ENCODE peak calls at places on chromosome 2, in ten cellular contexts. N is PC-3, I is endodermal cell, G is astrocyte, Y is HCT116, C is keratinocyte, W is neuronal stem cell, O is mesendoderm, A is colonic mucosa, S is GM23248. U is an unnamed sample.

GRCh38 chr2:129734343-129735034 is 245.0 kb upstream of the RAB6C start:
- DNase-seq in N (no peak), O (no peak), G (no peak), W (no peak), I (peak), A (no peak), S (no peak), C (no peak), Y (no peak), U (no peak)

GRCh38 chr2:141490886-141491285 is 639.9 kb downstream of the LRP1B start:
- DNase-seq in G (no peak), I (no peak), Y (no peak), W (no peak), A (no peak), N (peak), C (no peak), S (no peak), O (no peak), U (no peak)

GRCh38 chr2:200156140-200156858 is 150.2 kb upstream of the SPATS2L start:
- DNase-seq in W (no peak), I (no peak), C (no peak), G (peak), Y (no peak), O (peak), A (no peak), N (peak), S (peak), U (no peak)

GRCh38 chr2:215918901-215919585 is 94.3 kb downstream of the MREG start:
- DNase-seq in S (peak), A (no peak), W (no peak), Y (no peak), G (no peak), O (no peak), I (no peak), N (peak), C (no peak), U (no peak)

GRCh38 chr2:223882715-223883114 is 45.3 kb upstream of the AP1S3 start:
- DNase-seq in O (no peak), A (no peak), C (no peak), I (no peak), S (no peak), Y (no peak), W (no peak), G (no peak), N (no peak), U (no peak)

GRCh38 chr2:6011871-6012380 is 319.7 kb downstream of the SOX11 start:
- DNase-seq in Y (no peak), I (no peak), A (no peak), N (no peak), C (no peak), O (peak), W (peak), G (no peak), S (no peak), U (no peak)

GRCh38 chr2:230850358-230850658 is 14.4 kb upstream of the ITM2C start:
- DNase-seq in S (no peak), A (no peak), Y (no peak), W (no peak), N (no peak), O (no peak), G (no peak), C (no peak), I (no peak), U (no peak)

GRCh38 chr2:53793821-53794220 is 7.0 kb downstream of the ERLEC1 start:
- DNase-seq in C (no peak), A (no peak), N (no peak), S (no peak), O (no peak), I (no peak), G (no peak), Y (no peak), W (no peak), U (no peak)

GRCh38 chr2:240655931-240656886 is 26.5 kb downstream of the AQP12B start:
- DNase-seq in W (no peak), O (no peak), C (no peak), Y (no peak), G (peak), I (peak), A (no peak), S (peak), N (peak), U (peak)

GRCh38 chr2:148524519-148524919 is 120.0 kb upstream of the EPC2 start:
- DNase-seq in W (no peak), G (no peak), C (no peak), N (no peak), I (no peak), O (no peak), S (no peak), A (no peak), Y (no peak), U (no peak)

GRCh38 chr2:96806468-96807126 is 9.5 kb upstream of the CNNM3 start:
- DNase-seq in A (no peak), W (no peak), N (no peak), O (no peak), C (no peak), Y (no peak), S (no peak), I (no peak), G (no peak), U (peak)

GRCh38 chr2:112579280-112579679 is 5.1 kb upstream of the CHCHD5 start:
- DNase-seq in G (peak), I (no peak), Y (no peak), S (peak), O (no peak), W (no peak), N (peak), A (no peak), C (peak), U (no peak)

GRCh38 chr2:217983276-217984233 is 19.2 kb downstream of the TNS1 start:
- DNase-seq in O (no peak), C (no peak), I (no peak), A (no peak), Y (no peak), S (no peak), W (no peak), N (no peak), G (no peak), U (no peak)

GRCh38 chr2:235634435-235635152 is 140.8 kb downstream of the AGAP1 start:
- DNase-seq in C (no peak), G (peak), A (no peak), N (no peak), W (no peak), O (no peak), I (no peak), Y (no peak), S (peak), U (no peak)

GRCh38 chr2:160928854-160929301 is 231.3 kb upstream of the TANK start:
- DNase-seq in S (peak), O (no peak), A (no peak), C (no peak), N (no peak), W (no peak), Y (no peak), I (no peak), G (peak), U (no peak)

GRCh38 chr2:7692657-7693161 is 775.5 kb downstream of the RNF144A start:
- DNase-seq in I (no peak), W (no peak), A (no peak), N (peak), S (peak), Y (no peak), C (peak), G (peak), O (no peak), U (no peak)

GRCh38 chr2:153479527-153479926 is 965 bp upstream of the RPRM start:
- DNase-seq in S (peak), W (no peak), C (no peak), I (no peak), Y (no peak), G (peak), A (no peak), N (peak), O (no peak), U (no peak)

GRCh38 chr2:39620067-39620466 is 45.6 kb upstream of the TMEM178A start:
- DNase-seq in I (no peak), S (peak), Y (no peak), A (peak), N (peak), G (peak), O (no peak), C (no peak), W (no peak), U (no peak)

GRCh38 chr2:43653506-43653905 is 16.4 kb downstream of the PLEKHH2 start:
- DNase-seq in G (no peak), W (no peak), O (no peak), Y (no peak), S (no peak), I (no peak), N (no peak), A (no peak), C (no peak), U (no peak)

DNA sequence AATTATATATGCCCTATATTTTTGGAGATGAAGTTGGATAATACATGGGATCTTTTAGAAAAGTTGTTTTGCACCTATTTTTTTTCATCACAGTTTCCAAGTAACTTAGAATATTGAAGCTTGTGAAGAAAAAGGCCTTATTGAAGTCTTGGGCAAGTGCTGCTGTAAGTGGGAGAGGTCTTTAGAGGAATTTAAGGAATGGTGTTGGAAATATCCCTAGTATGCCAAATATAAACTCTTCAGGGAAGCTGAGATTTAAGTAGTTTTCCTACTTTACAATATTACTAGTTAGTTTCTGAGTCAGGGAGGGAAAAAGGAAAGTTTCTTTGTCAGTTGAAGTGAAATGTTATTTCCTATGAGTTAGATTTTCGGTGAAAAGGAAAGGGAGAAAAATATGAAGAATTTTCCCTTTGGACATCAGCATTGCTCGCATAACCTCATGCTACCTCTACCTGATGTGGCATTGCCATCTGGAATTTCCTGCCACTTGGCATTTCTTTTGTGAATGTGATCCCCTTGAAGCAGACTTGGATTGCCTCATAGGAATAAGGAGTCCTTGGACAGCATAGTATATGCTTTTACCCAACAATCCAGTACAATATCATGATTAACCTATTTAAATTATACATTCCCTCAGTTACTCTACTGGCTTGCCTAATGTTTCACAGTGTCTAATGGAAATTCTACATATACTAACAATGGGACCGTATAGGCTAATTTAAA is 12.1 kb downstream of the PLEKHH2 start:
- DNase-seq in S (no peak), C (no peak), O (peak), I (no peak), A (no peak), N (no peak), Y (no peak), W (no peak), G (peak), U (no peak)
- H3K9ac ChIP-seq in S (no peak), C (no peak), O (no peak), I (no peak), A (no peak), N (no peak), Y (no peak), W (no peak), G (no peak), U (no peak)

DNA sequence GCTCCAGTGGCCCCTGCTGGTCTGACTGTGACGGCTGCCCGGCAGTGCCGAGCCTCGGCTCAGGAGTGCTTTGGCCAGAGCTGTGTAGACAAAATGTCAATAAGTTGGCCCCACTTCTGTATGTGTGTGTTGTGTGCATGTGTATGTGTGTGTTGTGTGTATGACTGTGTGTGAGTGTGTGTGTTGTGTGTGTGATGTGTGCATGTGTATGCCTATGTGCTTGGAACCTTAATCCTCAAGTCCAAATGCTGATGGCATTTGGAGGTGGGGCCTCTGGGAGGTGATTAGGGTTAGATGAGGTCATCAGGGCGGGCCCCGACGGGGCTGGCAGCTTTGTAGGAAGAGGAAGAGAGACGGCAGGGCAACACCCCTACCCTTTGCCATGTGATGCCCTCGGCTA is 269.0 kb downstream of the DCDC2C start:
- DNase-seq in N (no peak), Y (no peak), G (no peak), I (no peak), W (no peak), O (no peak), S (no peak), A (no peak), C (no peak), U (no peak)
- H3K9ac ChIP-seq in N (no peak), Y (no peak), G (no peak), I (no peak), W (no peak), O (no peak), S (no peak), A (no peak), C (no peak), U (no peak)

DNA sequence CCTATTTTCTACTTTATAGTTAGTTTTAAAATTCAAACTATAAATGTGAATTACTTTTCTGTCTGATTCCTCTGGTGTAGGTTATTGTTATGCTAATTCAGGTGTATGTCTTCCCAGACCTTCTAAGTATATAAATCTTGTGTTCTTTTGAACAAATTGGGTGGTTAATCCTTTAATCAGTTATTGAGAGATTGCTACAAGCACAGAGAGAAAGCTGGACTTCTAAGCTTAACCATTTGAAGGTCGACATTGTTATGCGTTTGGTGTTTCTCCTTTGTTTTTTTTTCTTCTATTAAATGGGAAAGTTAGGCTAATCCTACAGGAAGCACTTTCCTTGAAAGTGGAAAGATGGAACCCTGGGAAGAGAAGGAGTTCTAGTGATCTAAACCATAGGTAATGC is 592.6 kb downstream of the SLC4A3 start:
- DNase-seq in N (no peak), W (no peak), Y (no peak), G (no peak), C (no peak), S (no peak), O (no peak), I (no peak), A (no peak), U (no peak)
- H3K9ac ChIP-seq in N (no peak), W (no peak), Y (no peak), G (no peak), C (no peak), S (no peak), O (no peak), I (no peak), A (no peak), U (no peak)

GRCh38 chr2:68217729-68218128 is 34.6 kb downstream of the PPP3R1 start:
- DNase-seq in C (no peak), W (no peak), G (no peak), S (no peak), A (no peak), Y (no peak), N (no peak), O (no peak), I (no peak), U (no peak)
- H3K9ac ChIP-seq in C (no peak), W (no peak), G (no peak), S (no peak), A (no peak), Y (no peak), N (no peak), O (no peak), I (no peak), U (no peak)

GRCh38 chr2:237530472-237531433 is 35.6 kb upstream of the PRLH start:
- DNase-seq in W (no peak), S (no peak), N (no peak), C (no peak), G (no peak), Y (no peak), A (no peak), I (no peak), O (no peak), U (no peak)
- H3K9ac ChIP-seq in W (no peak), S (no peak), N (no peak), C (no peak), G (no peak), Y (no peak), A (no peak), I (no peak), O (no peak), U (no peak)

DNA sequence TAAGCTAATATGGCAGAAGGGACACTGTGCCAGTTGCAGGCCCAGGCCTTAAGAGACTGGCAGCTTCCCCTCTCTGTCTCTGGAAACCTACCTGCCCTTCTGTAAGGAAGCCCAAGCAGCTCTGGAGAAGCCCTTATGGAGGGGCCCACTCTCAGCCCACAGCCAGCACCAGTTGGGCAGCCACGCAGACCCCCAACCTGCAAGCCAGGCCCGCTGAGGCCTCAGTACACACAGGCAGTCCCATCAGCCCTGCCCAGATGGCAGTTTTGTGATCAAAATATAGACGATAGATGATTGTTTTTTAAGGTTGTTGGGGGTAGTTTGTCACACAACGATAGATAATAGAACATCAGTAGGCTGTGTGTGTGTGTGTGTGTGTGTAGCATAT is 36.8 kb upstream of the ALPP start:
- DNase-seq in I (no peak), S (no peak), C (no peak), N (no peak), G (no peak), A (no peak), Y (no peak), O (no peak), W (no peak), U (no peak)
- H3K9ac ChIP-seq in I (no peak), S (no peak), C (no peak), N (no peak), G (no peak), A (no peak), Y (no peak), O (no peak), W (no peak), U (no peak)

U was measured in GM12878.